ENCODE peak calls at places on chromosomes 16 and 17, in six cellular contexts. C, S, X, F, Z and M are unnamed samples.

GRCh38 chr16:89534147-89534788 is 26.1 kb downstream of the SPG7 start:
- DNase-seq in C (no peak), S (no peak), X (no peak), F (no peak), Z (no peak), M (no peak)

GRCh38 chr17:2853111-2853721 is 57.0 kb downstream of the RAP1GAP2 start:
- DNase-seq in C (peak; percentile 72), S (peak; percentile 19), X (peak; percentile 73), F (no peak), Z (peak; percentile 64), M (peak; percentile 15)

GRCh38 chr17:55726440-55726839 is 3.8 kb upstream of the TMEM100 start:
- DNase-seq in C (no peak), S (peak; percentile 69), X (no peak), F (peak; percentile 91), Z (no peak), M (peak; percentile 100)

GRCh38 chr17:4573682-4574081 is 10.6 kb upstream of the SMTNL2 start:
- DNase-seq in C (no peak), S (no peak), X (peak; percentile 73), F (no peak), Z (peak; percentile 27), M (no peak)

GRCh38 chr17:67082110-67082509 is 37.8 kb downstream of the CACNG1 start:
- DNase-seq in C (no peak), S (no peak), X (no peak), F (no peak), Z (no peak), M (no peak)

GRCh38 chr17:42895185-42895555 is 5.4 kb upstream of the G6PC1 start:
- DNase-seq in C (no peak), S (peak; percentile 44), X (peak; percentile 78), F (peak; percentile 69), Z (peak; percentile 66), M (peak; percentile 96)

GRCh38 chr16:27867122-27868110 is 196.1 kb downstream of the GSG1L start:
- DNase-seq in C (peak; percentile 88), S (no peak), X (peak; percentile 85), F (peak; percentile 1), Z (peak; percentile 81), M (peak; percentile 47)

GRCh38 chr16:84836234-84836647 is 16.5 kb downstream of the CRISPLD2 start:
- DNase-seq in C (peak; percentile 85), S (peak; percentile 97), X (no peak), F (peak; percentile 100), Z (peak; percentile 77), M (peak; percentile 100)

GRCh38 chr17:38732376-38733314 is 2.5 kb downstream of the CISD3 start:
- DNase-seq in C (no peak), S (no peak), X (no peak), F (no peak), Z (no peak), M (no peak)

GRCh38 chr17:27807567-27808470 is 7.5 kb upstream of the NOS2 start:
- DNase-seq in C (no peak), S (no peak), X (no peak), F (no peak), Z (peak; percentile 78), M (no peak)

GRCh38 chr16:31134091-31134571 is 1.4 kb downstream of the PRSS8 start:
- DNase-seq in C (no peak), S (no peak), X (no peak), F (no peak), Z (no peak), M (no peak)

GRCh38 chr17:40615295-40615988 is 32.2 kb downstream of the SMARCE1 start:
- DNase-seq in C (peak; percentile 68), S (peak; percentile 53), X (no peak), F (peak; percentile 16), Z (no peak), M (peak; percentile 53)

GRCh38 chr17:42720996-42721583 is 23.8 kb downstream of the EZH1 start:
- DNase-seq in C (peak; percentile 83), S (no peak), X (no peak), F (peak; percentile 66), Z (no peak), M (peak; percentile 85)

GRCh38 chr17:43616865-43617264 is 44.9 kb downstream of the MEOX1 start:
- DNase-seq in C (no peak), S (no peak), X (no peak), F (no peak), Z (no peak), M (no peak)

GRCh38 chr17:58310511-58311428 is 17.8 kb downstream of the TSPOAP1 start:
- DNase-seq in C (no peak), S (no peak), X (peak; percentile 46), F (no peak), Z (no peak), M (no peak)

GRCh38 chr16:47236716-47237115 is 93.0 kb upstream of the NETO2 start:
- DNase-seq in C (no peak), S (no peak), X (no peak), F (no peak), Z (no peak), M (no peak)

GRCh38 chr17:29027521-29027920 is 15.4 kb upstream of the PIPOX start:
- DNase-seq in C (no peak), S (no peak), X (no peak), F (no peak), Z (no peak), M (no peak)

GRCh38 chr16:52066951-52067350 is 480.0 kb downstream of the TOX3 start:
- DNase-seq in C (no peak), S (no peak), X (no peak), F (no peak), Z (no peak), M (no peak)

GRCh38 chr17:57097832-57098421 is 12.9 kb downstream of the AKAP1 start:
- DNase-seq in C (no peak), S (peak; percentile 33), X (no peak), F (peak; percentile 83), Z (no peak), M (peak; percentile 69)

GRCh38 chr16:21339269-21339641 is 61.2 kb upstream of the CRYM start:
- DNase-seq in C (no peak), S (no peak), X (no peak), F (no peak), Z (no peak), M (no peak)

GRCh38 chr17:68612228-68612922 is 11.2 kb upstream of the FAM20A start:
- DNase-seq in C (no peak), S (no peak), X (no peak), F (no peak), Z (no peak), M (no peak)

GRCh38 chr16:3458278-3458851 is 14.9 kb downstream of the NAA60 start:
- DNase-seq in C (peak; percentile 76), S (peak; percentile 25), X (peak; percentile 75), F (no peak), Z (peak; percentile 66), M (peak; percentile 61)

GRCh38 chr17:50473901-50474300 is 4.8 kb upstream of the RSAD1 start:
- DNase-seq in C (no peak), S (no peak), X (no peak), F (no peak), Z (peak; percentile 33), M (no peak)

GRCh38 chr16:69182730-69183416 is 4.1 kb upstream of the SNTB2 start:
- DNase-seq in C (no peak), S (no peak), X (no peak), F (no peak), Z (no peak), M (no peak)

GRCh38 chr16:102060-102855 is 24.2 kb downstream of the MPG start:
- DNase-seq in C (no peak), S (peak; percentile 84), X (no peak), F (no peak), Z (no peak), M (peak; percentile 69)

GRCh38 chr17:37516131-37516561 is 26.5 kb downstream of the DUSP14 start:
- DNase-seq in C (no peak), S (no peak), X (no peak), F (no peak), Z (no peak), M (peak; percentile 59)

GRCh38 chr17:57530026-57530425 is 215.1 kb downstream of the CCDC182 start:
- DNase-seq in C (no peak), S (no peak), X (no peak), F (no peak), Z (no peak), M (no peak)

GRCh38 chr17:37726891-37727780 is 17.7 kb downstream of the HNF1B start:
- DNase-seq in C (peak; percentile 55), S (no peak), X (no peak), F (no peak), Z (peak; percentile 77), M (no peak)

GRCh38 chr17:18038861-18039534 is at the start of the genes ATPAF2 and GID4:
- DNase-seq in C (peak; percentile 100), S (peak; percentile 99), X (peak; percentile 100), F (peak; percentile 96), Z (peak; percentile 100), M (peak; percentile 97)
- TF ChIP-seq CTCF in C (peak; percentile 12), S (no peak), X (no peak), F (no peak), Z (no peak), M (peak; percentile 7)

DNA sequence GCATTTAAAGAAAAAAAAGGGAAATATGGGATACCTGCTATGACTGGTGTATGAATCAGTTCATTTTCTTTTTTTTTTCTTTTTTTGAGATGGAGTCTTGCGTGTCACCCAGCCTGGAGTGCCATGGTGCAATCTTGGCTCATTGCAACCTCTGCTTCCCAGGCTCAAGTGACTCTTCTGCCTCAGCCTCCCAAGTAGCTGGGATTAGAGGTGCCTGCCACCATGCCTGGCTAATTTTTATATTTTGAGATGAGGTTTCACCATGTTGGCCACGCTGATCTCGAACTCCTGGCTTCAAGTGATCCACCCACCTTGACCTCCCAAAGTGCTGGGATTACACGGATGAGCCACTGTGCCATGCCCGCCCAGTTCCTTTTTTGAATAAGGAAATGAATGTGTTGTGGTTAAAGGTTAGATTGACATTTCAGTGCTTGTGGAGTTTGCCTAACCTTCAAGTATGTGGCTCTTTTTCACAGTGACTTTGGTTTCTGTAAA is 7.7 kb downstream of the HAPSTR1 start:
- DNase-seq in C (no peak), S (no peak), X (peak; percentile 70), F (no peak), Z (no peak), M (peak; percentile 56)
- H3K4me3 ChIP-seq in C (no peak overlapping the region), S (no peak overlapping the region), X (no peak overlapping the region), F (no peak overlapping the region), Z (no peak overlapping the region), M (no peak overlapping the region)

GRCh38 chr16:12289175-12290063 is 312.9 kb downstream of the SNX29 start:
- DNase-seq in C (peak; percentile 20), S (no peak), X (no peak), F (no peak), Z (peak; percentile 57), M (peak; percentile 23)
- TF ChIP-seq CTCF in C (no peak), S (no peak), X (no peak), F (no peak), Z (no peak), M (no peak)

DNA sequence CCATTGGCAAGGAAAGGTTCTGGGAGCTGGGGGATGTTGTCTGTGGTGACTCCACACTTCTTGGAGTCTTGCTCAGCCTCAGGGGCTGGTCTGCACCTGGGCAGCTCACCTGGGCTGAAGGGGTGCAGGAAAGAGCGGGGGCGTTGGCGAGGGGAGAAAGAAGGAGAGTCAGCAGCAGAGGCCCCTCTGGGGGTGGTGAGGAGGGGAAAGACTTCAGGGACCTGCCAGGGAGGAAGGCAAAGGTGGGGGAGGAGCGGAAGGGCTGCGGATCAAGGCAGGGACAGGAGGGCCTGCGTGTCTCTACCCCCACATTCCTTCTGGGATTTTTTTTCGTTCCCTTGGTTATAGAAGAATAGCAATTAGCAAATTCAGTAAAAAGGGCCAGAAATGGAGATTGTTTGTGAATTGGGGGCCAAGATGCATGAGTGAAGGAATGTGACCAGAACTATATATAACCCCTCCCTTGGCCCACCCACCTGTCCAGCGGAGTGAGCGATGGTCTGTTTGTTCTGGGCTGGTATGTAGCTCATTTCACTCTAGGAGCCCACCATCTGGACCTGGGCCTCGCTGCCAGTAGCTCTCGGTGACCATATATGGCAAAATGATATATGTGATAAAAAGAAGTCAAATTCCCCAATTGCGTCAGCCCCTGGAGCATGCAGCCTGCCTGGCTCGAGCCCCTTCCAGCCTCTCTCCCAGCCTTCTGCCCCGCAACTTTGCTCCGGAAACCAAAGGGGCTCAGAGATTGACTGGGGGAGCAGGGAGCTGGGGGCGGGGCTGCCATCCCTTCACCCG is 47.5 kb downstream of the CCDC42 start:
- DNase-seq in C (peak; percentile 13), S (peak; percentile 63), X (no peak), F (peak; percentile 76), Z (no peak), M (peak; percentile 96)
- H3K4me3 ChIP-seq in C (no peak overlapping the region), S (no peak overlapping the region), X (no peak overlapping the region), F (no peak overlapping the region), Z (no peak overlapping the region), M (no peak overlapping the region)